ENCODE peak calls at places on chromosomes 12 and 14, in ten cellular contexts. F is NCI-H1436 treated with DMSO at 0.1 percent for 48 hours; Y is NCI-H1092 treated with DMSO at 0.1 percent for 48 hours; K is AG20443; Z is COR-L47; N is CD8-positive, alpha-beta memory T cell; U is GM23338; W is stimulated activated CD8-positive, alpha-beta memory T cell treated with anti-CD3 and anti-CD28 coated beads, Interleukin-4, amount 100 ng/mL, for 48 hours; L is NCI-H2081; G is left cardiac atrium. A is an unnamed sample.

GRCh38 chr12:84422340-84422739 is 490.3 kb downstream of the SLC6A15 start:
- DNase-seq in U (no peak), K (no peak), L (no peak), N (no peak), Y (no peak), F (no peak), W (no peak), Z (no peak), G (no peak), A (no peak)

GRCh38 chr14:68703093-68703492 is 89.8 kb downstream of the ZFP36L1 start:
- DNase-seq in Z (no peak), F (no peak), G (peak), W (peak), N (no peak), K (peak), L (no peak), U (no peak), Y (no peak), A (no peak)

GRCh38 chr14:37515761-37516160 is 79.3 kb downstream of the FOXA1 start:
- DNase-seq in N (no peak), L (no peak), Y (no peak), K (no peak), W (no peak), U (no peak), F (no peak), Z (no peak), G (no peak), A (no peak)

GRCh38 chr14:77059276-77059934 is 30.9 kb upstream of the IRF2BPL start:
- DNase-seq in Z (peak), K (peak), U (peak), L (no peak), W (peak), Y (peak), N (no peak), G (no peak), F (no peak), A (no peak)

GRCh38 chr14:54762296-54762695 is 140.3 kb downstream of the GCH1 start:
- DNase-seq in Y (no peak), G (no peak), N (no peak), W (no peak), F (no peak), U (no peak), L (no peak), Z (no peak), K (no peak), A (no peak)

GRCh38 chr12:12784911-12785814 is at the start of gene APOLD1:
- DNase-seq in K (peak), Z (no peak), N (no peak), W (no peak), F (no peak), G (peak), L (no peak), U (peak), Y (no peak), A (peak)

GRCh38 chr12:108914031-108914630 is 34.2 kb downstream of the DAO start:
- DNase-seq in F (no peak), L (no peak), Z (no peak), G (peak), N (no peak), W (no peak), K (peak), Y (no peak), U (no peak), A (peak)

GRCh38 chr14:24978862-24979724 is 70.9 kb downstream of the STXBP6 start:
- DNase-seq in W (no peak), G (no peak), Z (no peak), L (no peak), F (no peak), K (no peak), Y (no peak), U (no peak), N (no peak), A (no peak)

GRCh38 chr12:91178139-91178561 is 4.5 kb downstream of the DCN start:
- DNase-seq in F (no peak), N (no peak), K (no peak), Y (no peak), Z (no peak), L (no peak), U (peak), W (no peak), G (no peak), A (no peak)

GRCh38 chr12:123115409-123116111 is 35.3 kb downstream of the PITPNM2 start:
- DNase-seq in F (no peak), U (no peak), K (peak), N (no peak), Y (no peak), W (no peak), Z (no peak), L (no peak), G (peak), A (peak)

GRCh38 chr12:25557830-25558436 is 4.8 kb upstream of the LMNTD1 start:
- DNase-seq in N (no peak), G (no peak), F (no peak), K (peak), U (peak), Z (no peak), Y (no peak), L (peak), W (peak), A (no peak)

GRCh38 chr12:14618990-14619389 is 51.3 kb upstream of the PLBD1 start:
- DNase-seq in N (no peak), Y (peak), U (peak), G (no peak), K (peak), W (no peak), Z (peak), F (no peak), L (no peak), A (peak)

GRCh38 chr12:64674367-64674922 is 64.2 kb downstream of the RASSF3 start:
- DNase-seq in K (no peak), U (no peak), G (no peak), Y (no peak), F (no peak), Z (no peak), N (peak), L (no peak), W (no peak), A (no peak)

GRCh38 chr12:102120886-102121285 is 903 bp downstream of the PARPBP start:
- DNase-seq in L (peak), G (no peak), N (no peak), W (no peak), Z (no peak), Y (no peak), U (peak), K (peak), F (no peak), A (no peak)

A was measured in tibial nerve.